ENCODE peak calls at places on chromosomes 5 and 9, in ten cellular contexts. U, E, G, X, I, S, N, M, A and D are unnamed samples. For H3K4me1, the result is how much of the 10 kb centered on the place peaks cover.

GRCh38 chr9:38286357-38286756 is 106.1 kb upstream of the ALDH1B1 start:
- DNase-seq in U (no peak), E (no peak), G (no peak), X (no peak), I (no peak), S (no peak), N (no peak), M (no peak), A (no peak), D (no peak)

GRCh38 chr5:108276187-108276586 is 105.7 kb downstream of the FBXL17 start:
- DNase-seq in U (no peak), E (no peak), G (no peak), X (no peak), I (no peak), S (no peak), N (no peak), M (no peak), A (no peak), D (no peak)

GRCh38 chr9:79572891-79573696 is 1.3 kb downstream of the TLE4 start:
- DNase-seq in U (peak), E (no peak), G (peak), X (peak), I (peak), S (peak), N (no peak), M (peak), A (peak), D (peak)

GRCh38 chr5:116600876-116601275 is 26.3 kb upstream of the SEMA6A start:
- DNase-seq in U (no peak), E (no peak), G (no peak), X (no peak), I (no peak), S (no peak), N (no peak), M (no peak), A (no peak), D (no peak)

GRCh38 chr5:136776022-136776927 is 410.9 kb upstream of the TRPC7 start:
- DNase-seq in U (no peak), E (no peak), G (no peak), X (no peak), I (no peak), S (no peak), N (no peak), M (no peak), A (no peak), D (no peak)

GRCh38 chr9:22645893-22646292 is 199.3 kb downstream of the DMRTA1 start:
- DNase-seq in U (no peak), E (no peak), G (no peak), X (no peak), I (no peak), S (no peak), N (no peak), M (no peak), A (no peak), D (no peak)

GRCh38 chr5:127086583-127086982 is 13.3 kb upstream of the C5orf63 start:
- DNase-seq in U (no peak), E (no peak), G (no peak), X (no peak), I (no peak), S (no peak), N (no peak), M (no peak), A (no peak), D (no peak)

GRCh38 chr9:22108581-22109370 is 99.7 kb upstream of the CDKN2B start:
- DNase-seq in U (no peak), E (peak), G (no peak), X (no peak), I (no peak), S (no peak), N (no peak), M (no peak), A (no peak), D (peak)

GRCh38 chr9:93292288-93292615 is 108.3 kb downstream of the WNK2 start:
- DNase-seq in U (no peak), E (no peak), G (no peak), X (no peak), I (no peak), S (peak), N (no peak), M (no peak), A (no peak), D (no peak)

GRCh38 chr5:98121036-98121936 is 652.2 kb upstream of the RGMB start:
- DNase-seq in U (no peak), E (no peak), G (no peak), X (no peak), I (no peak), S (peak), N (no peak), M (peak), A (no peak), D (no peak)

GRCh38 chr5:169650701-169651331 is 13.7 kb downstream of the DOCK2 start:
- DNase-seq in U (no peak), E (no peak), G (no peak), X (no peak), I (no peak), S (no peak), N (no peak), M (no peak), A (peak), D (no peak)

GRCh38 chr9:123326662-123327093 is 29.3 kb upstream of the CRB2 start:
- DNase-seq in U (no peak), E (no peak), G (no peak), X (no peak), I (no peak), S (no peak), N (no peak), M (peak), A (peak), D (no peak)

GRCh38 chr9:27865031-27865438 is 291.8 kb upstream of the C9orf72 start:
- DNase-seq in U (no peak), E (no peak), G (no peak), X (no peak), I (no peak), S (no peak), N (no peak), M (no peak), A (no peak), D (peak)

GRCh38 chr5:169798438-169798837 is 161.4 kb downstream of the DOCK2 start:
- DNase-seq in U (no peak), E (peak), G (no peak), X (no peak), I (no peak), S (no peak), N (no peak), M (no peak), A (no peak), D (no peak)

GRCh38 chr9:130970052-130970451 is 31.0 kb upstream of the FIBCD1 start:
- DNase-seq in U (no peak), E (no peak), G (no peak), X (no peak), I (no peak), S (no peak), N (no peak), M (no peak), A (no peak), D (no peak)

GRCh38 chr5:66958984-66959641 is 237.5 kb downstream of the CD180 start:
- DNase-seq in U (peak), E (no peak), G (no peak), X (peak), I (no peak), S (peak), N (no peak), M (peak), A (no peak), D (peak)

GRCh38 chr9:37010976-37011375 is 23.1 kb downstream of the PAX5 start:
- DNase-seq in U (no peak), E (no peak), G (no peak), X (no peak), I (no peak), S (no peak), N (no peak), M (no peak), A (no peak), D (no peak)

GRCh38 chr9:3397726-3398125 is 128.1 kb downstream of the RFX3 start:
- DNase-seq in U (no peak), E (no peak), G (no peak), X (no peak), I (no peak), S (no peak), N (no peak), M (no peak), A (peak), D (no peak)

GRCh38 chr5:179863449-179864085 is 5.0 kb upstream of the MRNIP start:
- DNase-seq in U (no peak), E (no peak), G (peak), X (no peak), I (no peak), S (no peak), N (no peak), M (no peak), A (no peak), D (no peak)

GRCh38 chr9:128190516-128191405 is 611 bp downstream of the CIZ1 start:
- DNase-seq in U (no peak), E (no peak), G (no peak), X (no peak), I (no peak), S (peak), N (no peak), M (no peak), A (peak), D (no peak)

GRCh38 chr5:67214036-67214435 is 17.4 kb upstream of the CD180 start:
- DNase-seq in U (no peak), E (no peak), G (no peak), X (no peak), I (no peak), S (no peak), N (no peak), M (no peak), A (no peak), D (no peak)

GRCh38 chr5:173882632-173883031 is 5.5 kb upstream of the CPEB4 start:
- DNase-seq in U (no peak), E (no peak), G (no peak), X (no peak), I (no peak), S (no peak), N (peak), M (no peak), A (no peak), D (no peak)

GRCh38 chr5:138338411-138339085 is 482 bp downstream of the FAM53C start:
- DNase-seq in U (no peak), E (no peak), G (no peak), X (no peak), I (no peak), S (no peak), N (no peak), M (peak), A (peak), D (no peak)

GRCh38 chr9:30382271-30382670 is 2002.2 kb upstream of the ACO1 start:
- DNase-seq in U (no peak), E (no peak), G (no peak), X (no peak), I (no peak), S (no peak), N (no peak), M (no peak), A (no peak), D (peak)

GRCh38 chr9:108775901-108776306 is 79.9 kb downstream of the ACTL7B start:
- DNase-seq in U (no peak), E (no peak), G (no peak), X (no peak), I (no peak), S (no peak), N (no peak), M (no peak), A (no peak), D (no peak)

GRCh38 chr5:80573062-80573461 is 3.0 kb upstream of the ANKRD34B start:
- DNase-seq in U (no peak), E (no peak), G (no peak), X (no peak), I (no peak), S (no peak), N (no peak), M (no peak), A (no peak), D (no peak)

GRCh38 chr5:152995214-152995725 is 495.2 kb upstream of the GRIA1 start:
- DNase-seq in U (no peak), E (no peak), G (no peak), X (no peak), I (no peak), S (no peak), N (no peak), M (no peak), A (no peak), D (no peak)

GRCh38 chr9:72675586-72675985 is 154.2 kb downstream of the TMC1 start:
- DNase-seq in U (no peak), E (no peak), G (no peak), X (no peak), I (no peak), S (no peak), N (no peak), M (no peak), A (no peak), D (peak)

GRCh38 chr5:164972973-164973372 is 1467.6 kb downstream of the MAT2B start:
- DNase-seq in U (no peak), E (no peak), G (no peak), X (no peak), I (no peak), S (no peak), N (no peak), M (no peak), A (no peak), D (no peak)

GRCh38 chr9:123749580-123750202 is 180.2 kb downstream of the DENND1A start:
- DNase-seq in U (no peak), E (no peak), G (no peak), X (no peak), I (no peak), S (no peak), N (no peak), M (no peak), A (peak), D (no peak)

GRCh38 chr5:125992050-125992449 is 431.2 kb upstream of the GRAMD2B start:
- DNase-seq in U (no peak), E (no peak), G (no peak), X (no peak), I (no peak), S (no peak), N (no peak), M (no peak), A (no peak), D (no peak)

DNA sequence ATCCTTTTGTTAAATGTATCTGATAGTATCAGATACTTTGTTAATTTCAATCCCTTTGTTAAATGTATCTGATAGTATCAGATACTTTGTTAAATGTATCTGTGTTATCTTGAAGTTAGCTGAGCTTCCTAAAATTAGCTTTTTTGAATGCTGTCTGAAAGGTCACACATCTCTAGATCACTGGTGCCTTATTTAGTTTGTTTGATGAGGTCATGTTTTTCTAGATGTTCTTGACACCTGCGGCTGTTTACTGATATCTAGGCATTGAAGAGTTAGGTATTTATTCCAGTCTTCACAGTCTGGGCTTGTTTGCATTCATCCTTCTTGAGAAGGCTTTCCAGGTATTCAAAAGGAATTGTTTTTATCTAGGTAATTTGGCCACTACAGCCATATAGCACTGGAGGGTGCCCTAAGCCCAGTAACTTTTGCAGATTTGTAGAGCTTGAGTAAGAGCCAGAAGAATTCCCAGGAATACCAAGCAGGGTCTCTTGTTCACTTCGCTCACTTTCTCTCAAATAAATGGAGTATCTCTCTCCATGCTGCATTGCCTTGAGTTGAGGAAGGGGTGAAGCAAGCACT is 435.4 kb upstream of the GRAMD2B start:
- DNase-seq in U (no peak), E (no peak), G (no peak), X (no peak), I (no peak), S (no peak), N (no peak), M (peak), A (no peak), D (peak)
- TF ChIP-seq CTCF in U (peak), E (no peak), G (no peak), X (no peak), I (no peak), S (no peak), N (no peak), M (peak), A (no peak), D (no peak)

GRCh38 chr5:124706041-124706440 is 40.4 kb downstream of the ZNF608 start:
- DNase-seq in U (no peak), E (no peak), G (no peak), X (no peak), I (no peak), S (no peak), N (no peak), M (no peak), A (peak), D (no peak)

GRCh38 chr5:124703995-124704394 is 42.4 kb downstream of the ZNF608 start:
- DNase-seq in U (no peak), E (no peak), G (no peak), X (no peak), I (no peak), S (no peak), N (no peak), M (no peak), A (no peak), D (no peak)

GRCh38 chr5:124705577-124705976 is 40.9 kb downstream of the ZNF608 start:
- DNase-seq in U (no peak), E (no peak), G (no peak), X (no peak), I (no peak), S (no peak), N (no peak), M (no peak), A (peak), D (no peak)

GRCh38 chr5:124706729-124707361 is 39.6 kb downstream of the ZNF608 start:
- DNase-seq in U (peak), E (peak), G (no peak), X (peak), I (no peak), S (no peak), N (no peak), M (peak), A (peak), D (peak)

DNA sequence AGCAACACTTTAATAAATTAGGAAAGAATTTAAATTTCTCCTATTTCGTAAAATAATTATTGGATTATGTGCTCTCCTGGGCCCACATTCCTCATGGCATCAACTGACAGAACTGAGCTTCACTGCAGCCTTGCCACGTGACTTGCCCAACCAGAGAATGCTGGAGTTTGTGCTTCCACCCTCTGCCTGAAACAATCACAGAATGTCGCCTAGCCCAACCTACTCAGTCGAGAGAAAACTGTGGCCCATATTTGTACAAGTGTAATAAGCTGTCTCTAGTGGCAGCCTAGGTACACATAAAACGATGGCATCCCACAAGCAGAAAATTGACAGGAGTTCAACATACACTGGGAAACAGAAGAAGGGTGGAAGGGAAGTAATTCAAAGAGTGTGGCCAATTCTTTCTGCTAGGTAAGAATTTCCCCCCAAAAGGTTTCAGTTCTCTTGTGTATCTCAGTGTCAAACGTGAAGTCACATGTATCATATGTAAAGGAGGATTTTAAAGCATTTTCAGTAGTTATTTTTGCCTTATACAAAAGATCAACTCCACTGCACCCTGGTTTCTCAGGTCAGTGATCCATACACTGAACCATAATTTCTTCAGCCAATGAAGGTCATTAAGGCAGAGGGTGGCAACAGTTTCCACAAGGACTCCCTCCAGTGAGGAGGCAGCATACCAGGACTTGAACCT is 41.7 kb downstream of the ZNF608 start:
- DNase-seq in U (no peak), E (no peak), G (no peak), X (no peak), I (no peak), S (no peak), N (no peak), M (no peak), A (peak), D (no peak)
- H3K4me1 ChIP-seq in U (half or more), E (half or more), G (under half), X (half or more), I (under half), S (under half), N (under half), M (under half), A (half or more), D (half or more)

GRCh38 chr5:75048457-75048953 is 3.9 kb downstream of the GCNT4 start:
- DNase-seq in U (no peak), E (no peak), G (no peak), X (no peak), I (no peak), S (no peak), N (no peak), M (no peak), A (no peak), D (peak)

GRCh38 chr5:75049581-75050274 is 2.6 kb downstream of the GCNT4 start:
- DNase-seq in U (peak), E (peak), G (peak), X (peak), I (no peak), S (peak), N (peak), M (peak), A (peak), D (peak)

GRCh38 chr5:75052461-75053285 is at the start of gene GCNT4:
- DNase-seq in U (peak), E (peak), G (peak), X (peak), I (no peak), S (peak), N (no peak), M (peak), A (no peak), D (peak)

GRCh38 chr5:75051217-75051751 is 1.1 kb downstream of the GCNT4 start:
- DNase-seq in U (no peak), E (peak), G (peak), X (no peak), I (no peak), S (no peak), N (no peak), M (peak), A (no peak), D (no peak)

DNA sequence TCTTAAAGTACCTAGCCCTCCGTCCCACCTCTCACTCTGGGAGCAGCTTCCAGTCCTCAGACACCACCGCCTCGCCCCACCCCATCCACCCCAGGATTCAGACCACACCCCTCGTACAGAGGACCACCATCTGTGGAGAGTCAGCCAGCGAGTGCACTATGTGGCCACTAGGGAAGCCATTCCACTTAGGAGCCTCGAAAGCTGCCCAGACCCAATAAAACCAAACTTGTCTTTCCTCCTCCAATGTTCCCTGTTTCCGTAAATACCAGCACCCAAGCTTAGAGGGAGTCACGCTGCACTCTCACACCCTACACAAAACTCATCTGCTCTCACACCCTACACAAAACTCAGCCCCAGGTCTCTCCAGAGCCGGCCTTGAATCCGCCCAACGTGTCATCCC is 1.9 kb downstream of the GCNT4 start:
- DNase-seq in U (no peak), E (peak), G (peak), X (no peak), I (no peak), S (no peak), N (no peak), M (peak), A (no peak), D (peak)
- TF ChIP-seq CTCF in U (no peak), E (no peak), G (no peak), X (no peak), I (no peak), S (peak), N (peak), M (peak), A (no peak), D (peak)

GRCh38 chr9:127139071-127139731 is 16.8 kb upstream of the ANGPTL2 start:
- DNase-seq in U (no peak), E (no peak), G (no peak), X (no peak), I (no peak), S (no peak), N (no peak), M (peak), A (no peak), D (no peak)

GRCh38 chr9:127140842-127141675 is 18.6 kb upstream of the ANGPTL2 start:
- DNase-seq in U (no peak), E (no peak), G (peak), X (peak), I (no peak), S (peak), N (no peak), M (no peak), A (no peak), D (no peak)

GRCh38 chr9:127138444-127138843 is 16.0 kb upstream of the ANGPTL2 start:
- DNase-seq in U (no peak), E (no peak), G (no peak), X (no peak), I (no peak), S (no peak), N (no peak), M (peak), A (no peak), D (no peak)

GRCh38 chr9:127139775-127140174 is 17.3 kb upstream of the ANGPTL2 start:
- DNase-seq in U (no peak), E (no peak), G (no peak), X (no peak), I (no peak), S (no peak), N (no peak), M (no peak), A (no peak), D (no peak)

DNA sequence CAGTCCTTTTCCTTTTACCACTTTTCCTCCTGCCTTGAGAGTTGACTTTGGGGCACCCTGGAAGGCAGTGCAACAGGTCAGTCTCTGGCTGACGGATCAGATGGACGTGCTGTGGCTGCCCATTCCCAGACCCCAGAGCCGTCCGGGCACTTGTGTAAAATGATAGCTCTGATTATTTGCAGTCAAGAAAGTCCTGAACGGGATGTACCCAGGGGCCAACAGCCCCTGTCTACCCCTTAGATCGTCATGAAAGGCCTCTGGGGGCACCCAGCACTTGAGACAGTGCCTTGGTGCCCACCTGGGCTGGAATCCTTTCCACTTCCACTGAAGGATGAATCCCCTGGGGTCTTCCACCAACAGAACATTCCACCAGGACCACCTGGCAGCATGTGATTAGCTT is 17.7 kb upstream of the ANGPTL2 start:
- DNase-seq in U (no peak), E (no peak), G (peak), X (no peak), I (no peak), S (no peak), N (no peak), M (no peak), A (no peak), D (no peak)
- H3K4me1 ChIP-seq in U (under half), E (under half), G (under half), X (under half), I (under half), S (under half), N (under half), M (under half), A (under half), D (under half)